ENCODE peak calls at places on chromosomes 16 and 17, in five cellular contexts. One of them, this sample, is unnamed.

GRCh38 chr17:48494335-48494734 is 36.5 kb downstream of the HOXB1 start:
- DNase-seq in heart right ventricle: no peak
- DNase-seq in A172: peak; percentile 79
- DNase-seq in HCT116: no peak
- DNase-seq in GM10248: no peak
- DNase-seq in this sample: no peak

GRCh38 chr17:70134777-70135176 is 34.6 kb upstream of the KCNJ2 start:
- DNase-seq in A172: no peak
- DNase-seq in GM10248: no peak
- DNase-seq in heart right ventricle: no peak
- DNase-seq in HCT116: no peak
- DNase-seq in this sample: no peak

GRCh38 chr16:84378099-84378498 is 9.8 kb downstream of the ATP2C2 start:
- DNase-seq in A172: no peak
- DNase-seq in GM10248: no peak
- DNase-seq in HCT116: no peak
- DNase-seq in heart right ventricle: no peak
- DNase-seq in this sample: no peak

GRCh38 chr17:68290955-68291835 is at the start of the genes ARSG and SLC16A6:
- DNase-seq in A172: peak; percentile 49
- DNase-seq in GM10248: peak; percentile 86
- DNase-seq in HCT116: peak; percentile 54
- DNase-seq in heart right ventricle: peak; percentile 33
- DNase-seq in this sample: peak; percentile 93

GRCh38 chr16:3173892-3174617 is 13.9 kb upstream of the OR1F1 start:
- DNase-seq in HCT116: no peak
- DNase-seq in A172: peak; percentile 47
- DNase-seq in heart right ventricle: no peak
- DNase-seq in GM10248: peak; percentile 59
- DNase-seq in this sample: no peak

GRCh38 chr16:49851468-49851787 is 4.5 kb downstream of the ZNF423 start:
- DNase-seq in A172: no peak
- DNase-seq in GM10248: no peak
- DNase-seq in HCT116: no peak
- DNase-seq in heart right ventricle: no peak
- DNase-seq in this sample: no peak

GRCh38 chr17:3722716-3723115 is 987 bp upstream of the HASPIN start:
- DNase-seq in heart right ventricle: no peak
- DNase-seq in HCT116: no peak
- DNase-seq in GM10248: no peak
- DNase-seq in A172: no peak
- DNase-seq in this sample: no peak

GRCh38 chr17:80219013-80219776 is 938 bp downstream of the SGSH start:
- DNase-seq in GM10248: peak; percentile 80
- DNase-seq in heart right ventricle: peak; percentile 64
- DNase-seq in A172: peak; percentile 91
- DNase-seq in HCT116: peak; percentile 12
- DNase-seq in this sample: peak; percentile 90

GRCh38 chr17:79953335-79953734 is 82.3 kb downstream of the TBC1D16 start:
- DNase-seq in HCT116: no peak
- DNase-seq in GM10248: no peak
- DNase-seq in A172: no peak
- DNase-seq in heart right ventricle: no peak
- DNase-seq in this sample: no peak

GRCh38 chr16:12392585-12393089 is 411.1 kb downstream of the CPPED1 start:
- DNase-seq in HCT116: no peak
- DNase-seq in GM10248: no peak
- DNase-seq in heart right ventricle: no peak
- DNase-seq in A172: no peak
- DNase-seq in this sample: no peak

GRCh38 chr16:22031483-22032083 is 23.7 kb downstream of the MOSMO start:
- DNase-seq in heart right ventricle: no peak
- DNase-seq in A172: no peak
- DNase-seq in GM10248: no peak
- DNase-seq in HCT116: no peak
- DNase-seq in this sample: no peak

GRCh38 chr17:44204453-44204882 is 4.8 kb upstream of the ATXN7L3 start:
- DNase-seq in GM10248: no peak
- DNase-seq in HCT116: no peak
- DNase-seq in heart right ventricle: no peak
- DNase-seq in A172: peak; percentile 77
- DNase-seq in this sample: no peak

GRCh38 chr17:77210331-77210730 is 69.6 kb downstream of the SEC14L1 start:
- DNase-seq in heart right ventricle: no peak
- DNase-seq in GM10248: no peak
- DNase-seq in HCT116: no peak
- DNase-seq in A172: no peak
- DNase-seq in this sample: no peak

GRCh38 chr17:13346996-13347762 is 254.6 kb downstream of the HS3ST3A1 start:
- DNase-seq in GM10248: no peak
- DNase-seq in HCT116: peak; percentile 87
- DNase-seq in A172: peak; percentile 100
- DNase-seq in heart right ventricle: no peak
- DNase-seq in this sample: no peak

GRCh38 chr16:51637744-51638100 is 486.7 kb upstream of the SALL1 start:
- DNase-seq in heart right ventricle: no peak
- DNase-seq in GM10248: no peak
- DNase-seq in HCT116: no peak
- DNase-seq in A172: peak; percentile 63
- DNase-seq in this sample: no peak

GRCh38 chr17:80725532-80725931 is 180.9 kb downstream of the RPTOR start:
- DNase-seq in GM10248: no peak
- DNase-seq in heart right ventricle: no peak
- DNase-seq in A172: no peak
- DNase-seq in HCT116: no peak
- DNase-seq in this sample: no peak

GRCh38 chr16:84553873-84554399 is 49.5 kb upstream of the MEAK7 start:
- DNase-seq in A172: no peak
- DNase-seq in heart right ventricle: no peak
- DNase-seq in HCT116: no peak
- DNase-seq in GM10248: no peak
- DNase-seq in this sample: no peak

GRCh38 chr17:56481654-56482053 is 111.8 kb upstream of the NOG start:
- DNase-seq in heart right ventricle: no peak
- DNase-seq in GM10248: no peak
- DNase-seq in HCT116: no peak
- DNase-seq in A172: no peak
- DNase-seq in this sample: no peak

GRCh38 chr17:57138956-57139576 is 54.0 kb downstream of the AKAP1 start:
- DNase-seq in HCT116: no peak
- DNase-seq in GM10248: no peak
- DNase-seq in A172: no peak
- DNase-seq in heart right ventricle: no peak
- DNase-seq in this sample: no peak

GRCh38 chr16:23867566-23867965 is 31.8 kb downstream of the PRKCB start:
- DNase-seq in GM10248: no peak
- DNase-seq in A172: no peak
- DNase-seq in heart right ventricle: no peak
- DNase-seq in HCT116: no peak
- DNase-seq in this sample: no peak

This sample was measured in left lung.